ENCODE peak calls at places on chromosome 11, in four cellular contexts. P, A, U and F are unnamed samples.

GRCh38 chr11:117716652-117717440 is 80.2 kb downstream of the DSCAML1 start:
- DNase-seq in P (no peak), U (no peak), A (no peak), F (no peak)

GRCh38 chr11:45041556-45041955 is 90.9 kb upstream of the TP53I11 start:
- DNase-seq in A (no peak), U (no peak), P (no peak), F (no peak)

GRCh38 chr11:22466809-22467208 is 128.6 kb downstream of the SLC17A6 start:
- DNase-seq in A (no peak), U (no peak), P (no peak), F (no peak)

GRCh38 chr11:66789097-66789890 is 53.9 kb upstream of the RCE1 start:
- DNase-seq in A (no peak), U (no peak), P (no peak), F (no peak)

GRCh38 chr11:13462311-13462927 is 603 bp downstream of the BTBD10 start:
- DNase-seq in U (peak), A (peak), P (peak), F (no peak)

GRCh38 chr11:72389116-72389515 is 45.2 kb downstream of the CLPB start:
- DNase-seq in P (no peak), A (no peak), U (no peak), F (no peak)

GRCh38 chr11:33399421-33399820 is 142.2 kb downstream of the HIPK3 start:
- DNase-seq in A (no peak), U (no peak), P (no peak), F (no peak)

GRCh38 chr11:126282361-126282741 is 542 bp upstream of the TIRAP start:
- DNase-seq in P (peak), A (peak), U (peak), F (peak)

GRCh38 chr11:46930089-46930488 is 6.5 kb upstream of the CSTPP1 start:
- DNase-seq in U (no peak), A (no peak), P (no peak), F (no peak)

GRCh38 chr11:33773399-33774355 is 643 bp downstream of the FBXO3 start:
- DNase-seq in U (peak), A (peak), P (peak), F (no peak)